ENCODE peak calls at places on chromosome 14, in nine cellular contexts. G, K, O, H, B, Q, I, N and D are unnamed samples.

GRCh38 chr14:64983439-64984310 is 3.0 kb upstream of the FNTB start:
- DNase-seq in B (no peak), Q (peak), H (no peak), I (no peak), K (no peak), G (no peak), O (peak), N (peak), D (peak)

GRCh38 chr14:32075636-32076277 is 1.3 kb upstream of the ARHGAP5 start:
- DNase-seq in B (peak), I (no peak), N (peak), K (peak), H (no peak), Q (peak), G (peak), O (peak), D (peak)

GRCh38 chr14:81363746-81364400 is 36.3 kb downstream of the STON2 start:
- DNase-seq in N (no peak), Q (no peak), I (no peak), O (no peak), B (peak), H (no peak), G (no peak), K (no peak), D (no peak)

GRCh38 chr14:99537399-99537798 is 56.2 kb downstream of the CCNK start:
- DNase-seq in Q (peak), I (peak), H (peak), B (no peak), O (peak), G (peak), N (peak), K (no peak), D (peak)

GRCh38 chr14:94386085-94387031 is 2.0 kb downstream of the SERPINA1 start:
- DNase-seq in K (no peak), I (no peak), N (no peak), B (no peak), H (no peak), Q (no peak), G (no peak), O (no peak), D (no peak)

GRCh38 chr14:51609987-51610283 is 41.8 kb upstream of the FRMD6 start:
- DNase-seq in N (peak), B (no peak), Q (peak), G (no peak), O (no peak), I (no peak), K (no peak), H (no peak), D (no peak)

GRCh38 chr14:96461950-96462798 is 40.0 kb upstream of the PAPOLA start:
- DNase-seq in Q (no peak), O (peak), N (no peak), B (no peak), G (no peak), K (no peak), I (no peak), H (no peak), D (no peak)

GRCh38 chr14:23877111-23877510 is 76.5 kb upstream of the DHRS4 start:
- DNase-seq in B (no peak), Q (no peak), K (no peak), H (no peak), N (no peak), I (no peak), G (no peak), O (no peak), D (no peak)

GRCh38 chr14:49033131-49033530 is 553.0 kb downstream of the RPS29 start:
- DNase-seq in N (no peak), K (no peak), B (no peak), Q (no peak), G (no peak), I (no peak), O (no peak), H (no peak), D (no peak)

GRCh38 chr14:94113490-94113889 is 3.0 kb downstream of the IFI27 start:
- DNase-seq in Q (peak), G (peak), N (peak), B (peak), I (no peak), H (no peak), O (no peak), K (peak), D (no peak)

GRCh38 chr14:32710351-32711102 is 228.2 kb upstream of the NPAS3 start:
- DNase-seq in N (peak), G (no peak), K (no peak), Q (peak), B (no peak), H (no peak), O (peak), I (no peak), D (peak)

GRCh38 chr14:85934123-85934885 is 404.4 kb downstream of the FLRT2 start:
- DNase-seq in H (no peak), Q (peak), G (no peak), K (no peak), O (no peak), I (no peak), N (no peak), B (peak), D (peak)

GRCh38 chr14:95525999-95526398 is 8.9 kb upstream of the GLRX5 start:
- DNase-seq in N (no peak), O (no peak), Q (no peak), G (no peak), K (no peak), I (no peak), H (no peak), B (no peak), D (no peak)

GRCh38 chr14:50062438-50063039 is 53.8 kb downstream of the VCPKMT start:
- DNase-seq in G (no peak), Q (peak), O (no peak), I (no peak), N (peak), H (no peak), K (no peak), B (no peak), D (peak)
- H3K4me3 ChIP-seq in G (no peak), Q (no peak), O (no peak), I (no peak), N (no peak), H (no peak), K (no peak), B (no peak), D (no peak)

DNA sequence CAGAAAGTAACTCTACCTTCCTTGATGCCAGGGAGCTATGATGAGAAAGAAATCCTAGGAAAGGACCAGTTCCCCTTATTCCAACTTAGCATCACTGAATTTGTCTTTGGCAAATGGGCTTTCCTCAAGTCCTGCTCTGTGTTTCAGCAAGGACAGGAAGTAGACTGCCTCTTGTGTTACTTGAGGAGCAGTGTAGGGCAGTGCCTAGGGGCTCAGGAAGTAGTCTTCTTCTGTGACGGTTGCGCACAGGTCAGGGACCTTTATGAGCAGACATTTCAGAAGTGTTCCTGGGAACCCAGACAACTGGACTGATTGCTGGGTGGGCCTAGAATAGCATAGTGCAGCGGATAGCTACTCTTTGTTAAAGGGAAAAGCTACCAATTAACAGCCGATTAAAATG is 2.7 kb downstream of the LGALS3 start:
- DNase-seq in K (no peak), H (no peak), G (no peak), Q (peak), I (no peak), N (peak), B (no peak), O (no peak), D (peak)
- TF ChIP-seq CTCF in K (no peak), H (peak), G (peak), Q (peak), I (peak), N (no peak), B (no peak), O (no peak), D (no peak)

DNA sequence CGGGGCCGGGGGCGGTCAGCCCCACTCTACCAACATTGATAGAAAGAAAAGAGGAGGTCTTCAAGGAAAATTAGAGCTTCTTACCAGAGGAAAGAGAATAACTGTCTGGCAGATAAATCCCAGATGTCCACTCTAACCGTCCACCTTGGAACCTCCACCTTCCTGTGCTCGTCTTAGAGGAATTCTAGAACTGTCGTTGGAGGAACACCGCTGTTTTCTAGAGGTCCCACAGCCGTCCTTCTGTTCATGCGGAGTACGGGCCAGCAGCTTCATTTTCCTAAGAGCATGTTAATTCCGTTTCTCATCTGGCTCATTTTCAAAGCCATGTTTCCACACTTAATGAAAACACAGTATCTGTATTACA is 107.9 kb upstream of the ESRRB start:
- DNase-seq in H (no peak), O (no peak), I (no peak), K (no peak), B (no peak), Q (no peak), G (no peak), N (no peak), D (no peak)
- H3K4me3 ChIP-seq in H (peak), O (no peak), I (peak), K (peak), B (peak), Q (peak), G (peak), N (peak), D (peak)

DNA sequence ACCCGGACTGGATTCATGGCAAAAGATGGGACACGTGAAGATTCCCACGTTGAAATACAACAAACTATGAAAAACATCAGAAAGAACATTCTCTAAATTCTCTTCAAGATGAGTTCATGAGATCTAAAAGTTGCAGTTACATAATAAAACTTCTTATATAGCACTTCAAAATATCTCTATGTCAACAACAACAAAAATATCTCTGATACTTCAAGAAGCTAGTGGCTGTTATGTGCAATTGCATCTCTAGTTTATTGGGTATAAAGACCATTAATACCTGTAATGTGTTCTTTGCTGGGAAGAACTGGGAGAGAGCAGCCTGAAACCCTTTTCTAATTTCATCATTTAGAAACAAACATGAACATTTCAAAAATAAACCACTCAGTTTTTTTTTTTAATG is 69.2 kb upstream of the RGS6 start:
- DNase-seq in I (no peak), Q (no peak), O (no peak), N (no peak), H (no peak), K (no peak), G (no peak), B (no peak), D (no peak)
- TF ChIP-seq CTCF in I (peak), Q (peak), O (no peak), N (peak), H (no peak), K (no peak), G (no peak), B (no peak), D (peak)

DNA sequence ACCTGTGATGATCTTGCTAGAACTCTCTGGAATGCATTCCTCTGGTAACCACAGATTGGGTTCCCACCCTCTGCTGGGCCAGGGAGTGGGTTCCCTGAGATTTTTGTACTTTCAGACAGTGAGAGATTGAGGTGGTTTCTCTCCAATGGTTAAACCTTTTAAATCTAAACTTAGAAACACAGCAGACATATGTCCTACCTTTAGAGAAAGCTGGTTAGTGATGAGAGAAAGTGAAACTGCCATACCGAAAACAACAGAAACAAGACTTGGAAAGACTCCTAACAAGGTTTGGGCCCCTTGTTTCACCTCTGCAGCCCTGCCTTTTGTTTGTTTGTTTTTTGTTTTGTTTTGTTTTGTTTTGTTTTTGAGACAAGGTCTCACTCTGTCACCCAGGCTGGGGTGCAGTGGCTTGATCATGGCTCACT is 9.7 kb upstream of the SGPP1 start:
- DNase-seq in K (no peak), H (no peak), I (no peak), O (no peak), G (no peak), Q (no peak), N (no peak), B (no peak), D (no peak)
- H3K4me3 ChIP-seq in K (no peak), H (no peak), I (no peak), O (no peak), G (no peak), Q (no peak), N (no peak), B (no peak), D (no peak)

GRCh38 chr14:61192970-61193369 is 88.2 kb downstream of the TMEM30B start:
- DNase-seq in I (no peak), N (peak), K (no peak), Q (no peak), H (peak), B (no peak), G (no peak), O (no peak), D (no peak)
- TF ChIP-seq CTCF in I (no peak), N (no peak), K (no peak), Q (no peak), H (no peak), B (no peak), G (no peak), O (no peak), D (no peak)

DNA sequence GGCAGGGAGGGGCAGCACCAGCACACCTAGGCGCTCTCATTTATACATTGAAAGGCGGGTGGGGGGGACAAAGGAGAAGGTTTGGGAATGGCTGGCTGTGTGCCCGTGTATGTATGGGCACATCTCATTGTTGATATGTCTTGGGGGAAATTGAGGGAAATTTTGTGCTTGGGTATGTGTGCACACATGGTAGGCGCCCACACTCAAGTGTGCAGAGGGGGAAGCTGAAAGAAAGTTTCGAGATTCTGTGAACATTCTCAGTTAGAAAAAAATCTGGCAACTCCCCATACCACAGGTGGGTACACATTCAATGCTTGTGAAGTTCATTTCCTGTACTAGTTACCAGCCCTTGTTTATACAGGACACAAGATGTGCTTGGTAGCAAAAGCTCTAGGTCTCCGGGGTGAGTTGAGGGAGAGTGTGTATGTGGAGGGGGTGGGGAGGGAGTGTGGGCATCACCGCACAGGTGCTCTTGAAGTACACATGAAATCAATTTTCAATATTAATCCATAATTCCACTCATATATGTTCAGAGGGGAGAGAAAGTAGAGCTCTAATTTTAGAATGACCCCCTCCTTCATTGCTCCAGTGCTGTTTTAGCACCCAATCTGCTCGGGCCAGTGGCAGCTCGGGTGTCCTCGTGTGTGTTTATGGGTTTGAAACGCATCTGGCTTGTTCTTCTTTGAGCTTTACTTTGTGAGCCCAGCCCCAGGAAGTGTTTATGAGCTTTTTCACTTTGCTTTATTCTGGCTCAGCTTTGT is 286.0 kb downstream of the ZFP36L1 start:
- DNase-seq in G (no peak), N (no peak), I (no peak), H (no peak), O (no peak), B (no peak), K (no peak), Q (no peak), D (no peak)
- H3K4me3 ChIP-seq in G (no peak), N (no peak), I (no peak), H (no peak), O (no peak), B (no peak), K (no peak), Q (no peak), D (no peak)

GRCh38 chr14:89955418-89956293 is at the start of gene TDP1:
- DNase-seq in H (peak), O (peak), Q (peak), B (peak), G (peak), N (peak), I (peak), K (peak), D (peak)
- TF ChIP-seq CTCF in H (peak), O (peak), Q (no peak), B (no peak), G (peak), N (peak), I (no peak), K (no peak), D (no peak)

GRCh38 chr14:37587881-37588666 is 7.0 kb downstream of the FOXA1 start:
- DNase-seq in K (no peak), O (peak), Q (no peak), N (no peak), H (no peak), G (no peak), I (no peak), B (no peak), D (no peak)
- H3K4me3 ChIP-seq in K (peak), O (peak), Q (no peak), N (no peak), H (no peak), G (peak), I (no peak), B (no peak), D (no peak)

DNA sequence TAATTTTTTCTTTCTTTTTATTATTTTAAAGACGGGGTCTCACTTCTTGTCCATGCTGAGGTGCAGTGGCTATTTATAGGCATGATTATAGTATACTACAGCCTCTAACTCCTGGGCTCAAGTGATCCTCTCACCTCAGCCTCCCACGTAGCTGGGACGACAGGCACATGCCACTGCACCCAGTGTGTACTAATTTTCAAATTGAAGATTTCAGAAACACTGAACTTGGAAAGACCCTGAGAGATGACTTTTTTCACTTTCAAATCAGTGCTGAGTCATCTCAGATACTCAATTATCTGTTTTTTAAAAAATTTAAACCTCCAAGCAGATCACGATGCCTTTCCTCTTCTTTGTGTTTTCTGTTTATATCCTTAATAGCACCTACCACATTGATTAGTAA is 53.7 kb upstream of the COCH start:
- DNase-seq in K (no peak), Q (no peak), G (no peak), H (no peak), O (no peak), B (no peak), N (no peak), I (no peak), D (no peak)
- TF ChIP-seq CTCF in K (no peak), Q (no peak), G (no peak), H (no peak), O (no peak), B (no peak), N (no peak), I (no peak), D (no peak)